ENCODE peak calls at places on chromosomes 13 and 19, in six cellular contexts. T is HEK293T; E is activated CD4-positive, CD25-positive, alpha-beta regulatory T cell treated with anti-CD3 and anti-CD28 coated beads, Interleukin-2, amount 50 U/mL, for 16 hours; O is naive thymus-derived CD4-positive, alpha-beta T cell; N is activated CD4-positive, alpha-beta T cell treated with anti-CD3 and anti-CD28 coated beads for 1 hour; V is colonic mucosa. Z is an unnamed sample.

GRCh38 chr13:111120913-111121312 is 5.8 kb downstream of the ARHGEF7 start:
- DNase-seq in T (no peak), E (no peak), O (no peak), N (no peak), V (no peak), Z (no peak)

GRCh38 chr13:98239156-98240076 is 62.3 kb upstream of the RNF113B start:
- DNase-seq in T (no peak), E (no peak), O (no peak), N (no peak), V (no peak), Z (no peak)

GRCh38 chr19:5217171-5217570 is 123.4 kb downstream of the PTPRS start:
- DNase-seq in T (no peak), E (no peak), O (no peak), N (no peak), V (no peak), Z (no peak)

GRCh38 chr19:4524808-4525562 is 6.7 kb upstream of the PLIN4 start:
- DNase-seq in T (peak; percentile 65), E (peak; percentile 44), O (peak; percentile 47), N (peak; percentile 50), V (peak; percentile 73), Z (peak; percentile 75)

GRCh38 chr19:29526730-29527499 is 1.1 kb downstream of the VSTM2B start:
- DNase-seq in T (no peak), E (no peak), O (no peak), N (no peak), V (no peak), Z (peak; percentile 52)

GRCh38 chr19:799076-799881 is 2.0 kb downstream of the PTBP1 start:
- DNase-seq in T (no peak), E (no peak), O (no peak), N (no peak), V (no peak), Z (no peak)

GRCh38 chr19:46716013-46716671 is 772 bp downstream of the PRKD2 start:
- DNase-seq in T (no peak), E (no peak), O (no peak), N (no peak), V (peak; percentile 44), Z (no peak)

GRCh38 chr19:33458807-33459206 is 62.8 kb downstream of the PEPD start:
- DNase-seq in T (no peak), E (no peak), O (no peak), N (no peak), V (no peak), Z (no peak)

GRCh38 chr13:47250141-47250540 is 353.3 kb upstream of the HTR2A start:
- DNase-seq in T (no peak), E (no peak), O (no peak), N (no peak), V (no peak), Z (no peak)

GRCh38 chr13:114151031-114151430 is 18.6 kb upstream of the RASA3 start:
- DNase-seq in T (no peak), E (no peak), O (no peak), N (no peak), V (no peak), Z (no peak)

GRCh38 chr13:40549500-40550094 is 116.8 kb downstream of the FOXO1 start:
- DNase-seq in T (no peak), E (no peak), O (no peak), N (no peak), V (no peak), Z (no peak)

GRCh38 chr19:29667941-29668340 is 2.7 kb downstream of the PLEKHF1 start:
- DNase-seq in T (no peak), E (no peak), O (peak; percentile 72), N (peak; percentile 50), V (no peak), Z (no peak)

GRCh38 chr19:38721977-38722773 is 22.1 kb downstream of the CAPN12 start:
- DNase-seq in T (no peak), E (no peak), O (no peak), N (no peak), V (no peak), Z (no peak)

GRCh38 chr13:93368705-93369104 is 142.1 kb downstream of the GPC6 start:
- DNase-seq in T (no peak), E (no peak), O (no peak), N (no peak), V (no peak), Z (no peak)

GRCh38 chr19:46766569-46767317 is 20.5 kb upstream of the STRN4 start:
- DNase-seq in T (peak; percentile 74), E (peak; percentile 61), O (peak; percentile 43), N (peak; percentile 47), V (peak; percentile 61), Z (no peak)

GRCh38 chr13:24032252-24032651 is 128.3 kb upstream of the SPATA13 start:
- DNase-seq in T (no peak), E (no peak), O (no peak), N (no peak), V (no peak), Z (no peak)

GRCh38 chr13:57437587-57437986 is 194.0 kb upstream of the PCDH17 start:
- DNase-seq in T (no peak), E (no peak), O (no peak), N (no peak), V (no peak), Z (no peak)

GRCh38 chr13:111484959-111485358 is 164.5 kb downstream of the TEX29 start:
- DNase-seq in T (no peak), E (no peak), O (no peak), N (no peak), V (peak; percentile 2), Z (no peak)

GRCh38 chr19:41351339-41352245 is 2.1 kb downstream of the TGFB1 start:
- DNase-seq in T (peak; percentile 56), E (peak; percentile 71), O (peak; percentile 87), N (peak; percentile 70), V (peak; percentile 72), Z (peak; percentile 81)

GRCh38 chr13:32284927-32285632 is 30.1 kb downstream of the ZAR1L start:
- DNase-seq in T (no peak), E (no peak), O (no peak), N (no peak), V (no peak), Z (no peak)